ENCODE peak calls at places on chromosomes 4 and X, in five cellular contexts. R is NCI-H1092; G is effector memory CD4-positive, alpha-beta T cell; V is suprapubic skin; T is NCI-H2081. B is an unnamed sample.

GRCh38 chr4:119810001-119810400 is 181.4 kb upstream of the PDE5A start:
- DNase-seq in R (no peak), G (no peak), V (no peak), T (no peak), B (no peak)

GRCh38 chrX:119427024-119427794 is 28.1 kb downstream of the SLC25A43 start:
- DNase-seq in R (no peak), G (no peak), V (no peak), T (no peak), B (no peak)

GRCh38 chr4:7103031-7103598 is 35.3 kb upstream of the GRPEL1 start:
- DNase-seq in R (peak), G (peak), V (peak), T (peak), B (peak)

GRCh38 chr4:18057821-18058533 is 36.4 kb upstream of the LCORL start:
- DNase-seq in R (no peak), G (no peak), V (no peak), T (no peak), B (no peak)

GRCh38 chr4:147717878-147718277 is 14.0 kb upstream of the ARHGAP10 start:
- DNase-seq in R (no peak), G (no peak), V (no peak), T (no peak), B (no peak)

GRCh38 chr4:82785248-82786003 is 13.2 kb downstream of the SCD5 start:
- DNase-seq in R (no peak), G (no peak), V (no peak), T (no peak), B (no peak)

GRCh38 chr4:39732728-39733127 is 34.8 kb downstream of the UBE2K start:
- DNase-seq in R (no peak), G (no peak), V (no peak), T (no peak), B (no peak)

GRCh38 chr4:57137261-57137660 is 27.1 kb upstream of the IGFBP7 start:
- DNase-seq in R (no peak), G (no peak), V (no peak), T (no peak), B (no peak)

GRCh38 chrX:54602563-54602962 is 72.5 kb downstream of the GNL3L start:
- DNase-seq in R (no peak), G (no peak), V (no peak), T (no peak), B (no peak)

GRCh38 chrX:131762802-131763234 is 218.9 kb downstream of the OR13H1 start:
- DNase-seq in R (no peak), G (no peak), V (no peak), T (peak), B (no peak)

GRCh38 chrX:96407043-96407442 is 277.6 kb upstream of the DIAPH2 start:
- DNase-seq in R (no peak), G (no peak), V (no peak), T (no peak), B (no peak)

GRCh38 chr4:1328267-1329155 is 18.5 kb upstream of the UVSSA start:
- DNase-seq in R (no peak), G (no peak), V (no peak), T (no peak), B (no peak)

GRCh38 chr4:33013280-33013679 is 2293.1 kb downstream of the PCDH7 start:
- DNase-seq in R (no peak), G (no peak), V (no peak), T (no peak), B (no peak)

GRCh38 chrX:143648705-143649104 is 12.8 kb upstream of the SLITRK4 start:
- DNase-seq in R (no peak), G (no peak), V (no peak), T (no peak), B (no peak)

GRCh38 chr4:39710098-39710896 is 12.4 kb downstream of the UBE2K start:
- DNase-seq in R (no peak), G (no peak), V (no peak), T (no peak), B (no peak)

GRCh38 chr4:152848508-152848907 is 68.8 kb downstream of the ARFIP1 start:
- DNase-seq in R (no peak), G (no peak), V (no peak), T (no peak), B (no peak)

GRCh38 chr4:41644288-41644914 is 104.1 kb downstream of the PHOX2B start:
- DNase-seq in R (no peak), G (no peak), V (no peak), T (peak), B (no peak)

GRCh38 chr4:2691952-2692435 is 64.1 kb downstream of the TNIP2 start:
- DNase-seq in R (no peak), G (no peak), V (no peak), T (no peak), B (no peak)

GRCh38 chr4:118935819-118936218 is 47.2 kb downstream of the SYNPO2 start:
- DNase-seq in R (no peak), G (no peak), V (no peak), T (no peak), B (no peak)

GRCh38 chr4:101191302-101192098 is 155.8 kb downstream of the PPP3CA start:
- DNase-seq in R (peak), G (no peak), V (no peak), T (no peak), B (no peak)

GRCh38 chrX:107849747-107850478 is 24.2 kb downstream of the MID2 start:
- DNase-seq in R (no peak), G (no peak), V (no peak), T (no peak), B (no peak)

GRCh38 chr4:133157460-133158160 is 8.5 kb downstream of the PCDH10 start:
- DNase-seq in R (no peak), G (no peak), V (no peak), T (no peak), B (no peak)